ENCODE peak calls at places on chromosomes 11 and 22, in six cellular contexts. One of them, this sample, is unnamed.

GRCh38 chr11:33703771-33704170 is 3.1 kb upstream of the C11orf91 start:
- DNase-seq in activated effector memory CD4-positive, alpha-beta T cell treated with anti-CD3 and anti-CD28 coated beads, Interleukin-2, amount 50 U/mL, for 16 hours: no peak
- DNase-seq in CD8-positive, alpha-beta memory T cell: no peak
- DNase-seq in activated T-helper 9 cell treated with anti-CD3 and anti-CD28 coated beads, Interleukin-2, amount 50 U/mL, for 16 hours: no peak
- DNase-seq in NCI-H82: no peak
- DNase-seq in GM06990: no peak
- DNase-seq in this sample: no peak

GRCh38 chr22:41561335-41561734 is 525 bp downstream of the CSDC2 start:
- DNase-seq in GM06990: no peak
- DNase-seq in NCI-H82: peak
- DNase-seq in CD8-positive, alpha-beta memory T cell: no peak
- DNase-seq in activated effector memory CD4-positive, alpha-beta T cell treated with anti-CD3 and anti-CD28 coated beads, Interleukin-2, amount 50 U/mL, for 16 hours: no peak
- DNase-seq in activated T-helper 9 cell treated with anti-CD3 and anti-CD28 coated beads, Interleukin-2, amount 50 U/mL, for 16 hours: no peak
- DNase-seq in this sample: no peak

GRCh38 chr11:69696749-69697488 is 6.9 kb downstream of the FGF19 start:
- DNase-seq in NCI-H82: no peak
- DNase-seq in GM06990: no peak
- DNase-seq in activated effector memory CD4-positive, alpha-beta T cell treated with anti-CD3 and anti-CD28 coated beads, Interleukin-2, amount 50 U/mL, for 16 hours: peak
- DNase-seq in activated T-helper 9 cell treated with anti-CD3 and anti-CD28 coated beads, Interleukin-2, amount 50 U/mL, for 16 hours: no peak
- DNase-seq in CD8-positive, alpha-beta memory T cell: no peak
- DNase-seq in this sample: peak

GRCh38 chr11:33633251-33634003 is 67.2 kb downstream of the C11orf91 start:
- DNase-seq in activated effector memory CD4-positive, alpha-beta T cell treated with anti-CD3 and anti-CD28 coated beads, Interleukin-2, amount 50 U/mL, for 16 hours: no peak
- DNase-seq in GM06990: no peak
- DNase-seq in CD8-positive, alpha-beta memory T cell: no peak
- DNase-seq in NCI-H82: no peak
- DNase-seq in activated T-helper 9 cell treated with anti-CD3 and anti-CD28 coated beads, Interleukin-2, amount 50 U/mL, for 16 hours: no peak
- DNase-seq in this sample: no peak

GRCh38 chr22:46574438-46574992 is 37.1 kb upstream of the CELSR1 start:
- DNase-seq in activated T-helper 9 cell treated with anti-CD3 and anti-CD28 coated beads, Interleukin-2, amount 50 U/mL, for 16 hours: no peak
- DNase-seq in CD8-positive, alpha-beta memory T cell: no peak
- DNase-seq in activated effector memory CD4-positive, alpha-beta T cell treated with anti-CD3 and anti-CD28 coated beads, Interleukin-2, amount 50 U/mL, for 16 hours: no peak
- DNase-seq in GM06990: no peak
- DNase-seq in NCI-H82: no peak
- DNase-seq in this sample: peak

GRCh38 chr11:118342503-118343161 is at the start of gene CD3D:
- DNase-seq in activated T-helper 9 cell treated with anti-CD3 and anti-CD28 coated beads, Interleukin-2, amount 50 U/mL, for 16 hours: peak
- DNase-seq in CD8-positive, alpha-beta memory T cell: peak
- DNase-seq in GM06990: no peak
- DNase-seq in activated effector memory CD4-positive, alpha-beta T cell treated with anti-CD3 and anti-CD28 coated beads, Interleukin-2, amount 50 U/mL, for 16 hours: peak
- DNase-seq in NCI-H82: no peak
- DNase-seq in this sample: no peak

GRCh38 chr11:16299390-16299789 is 57.0 kb downstream of the SOX6 start:
- DNase-seq in NCI-H82: no peak
- DNase-seq in CD8-positive, alpha-beta memory T cell: no peak
- DNase-seq in GM06990: no peak
- DNase-seq in activated T-helper 9 cell treated with anti-CD3 and anti-CD28 coated beads, Interleukin-2, amount 50 U/mL, for 16 hours: no peak
- DNase-seq in activated effector memory CD4-positive, alpha-beta T cell treated with anti-CD3 and anti-CD28 coated beads, Interleukin-2, amount 50 U/mL, for 16 hours: no peak
- DNase-seq in this sample: no peak

GRCh38 chr22:19143967-19144400 is 467 bp downstream of the ESS2 start:
- DNase-seq in NCI-H82: no peak
- DNase-seq in CD8-positive, alpha-beta memory T cell: peak
- DNase-seq in activated effector memory CD4-positive, alpha-beta T cell treated with anti-CD3 and anti-CD28 coated beads, Interleukin-2, amount 50 U/mL, for 16 hours: peak
- DNase-seq in activated T-helper 9 cell treated with anti-CD3 and anti-CD28 coated beads, Interleukin-2, amount 50 U/mL, for 16 hours: no peak
- DNase-seq in GM06990: no peak
- DNase-seq in this sample: peak

GRCh38 chr11:27857014-27857413 is 156.8 kb upstream of the BDNF start:
- DNase-seq in CD8-positive, alpha-beta memory T cell: no peak
- DNase-seq in NCI-H82: no peak
- DNase-seq in GM06990: peak
- DNase-seq in activated T-helper 9 cell treated with anti-CD3 and anti-CD28 coated beads, Interleukin-2, amount 50 U/mL, for 16 hours: no peak
- DNase-seq in activated effector memory CD4-positive, alpha-beta T cell treated with anti-CD3 and anti-CD28 coated beads, Interleukin-2, amount 50 U/mL, for 16 hours: no peak
- DNase-seq in this sample: no peak

GRCh38 chr11:123560001-123560400 is 94.4 kb downstream of the SCN3B start:
- DNase-seq in GM06990: peak
- DNase-seq in CD8-positive, alpha-beta memory T cell: no peak
- DNase-seq in NCI-H82: peak
- DNase-seq in activated T-helper 9 cell treated with anti-CD3 and anti-CD28 coated beads, Interleukin-2, amount 50 U/mL, for 16 hours: no peak
- DNase-seq in activated effector memory CD4-positive, alpha-beta T cell treated with anti-CD3 and anti-CD28 coated beads, Interleukin-2, amount 50 U/mL, for 16 hours: no peak
- DNase-seq in this sample: no peak

GRCh38 chr11:104183572-104183971 is 19.6 kb upstream of the PDGFD start:
- DNase-seq in activated effector memory CD4-positive, alpha-beta T cell treated with anti-CD3 and anti-CD28 coated beads, Interleukin-2, amount 50 U/mL, for 16 hours: no peak
- DNase-seq in NCI-H82: no peak
- DNase-seq in CD8-positive, alpha-beta memory T cell: no peak
- DNase-seq in GM06990: no peak
- DNase-seq in activated T-helper 9 cell treated with anti-CD3 and anti-CD28 coated beads, Interleukin-2, amount 50 U/mL, for 16 hours: no peak
- DNase-seq in this sample: no peak

GRCh38 chr11:1221848-1222311 is 986 bp upstream of the MUC5B start:
- DNase-seq in activated T-helper 9 cell treated with anti-CD3 and anti-CD28 coated beads, Interleukin-2, amount 50 U/mL, for 16 hours: no peak
- DNase-seq in GM06990: no peak
- DNase-seq in activated effector memory CD4-positive, alpha-beta T cell treated with anti-CD3 and anti-CD28 coated beads, Interleukin-2, amount 50 U/mL, for 16 hours: no peak
- DNase-seq in NCI-H82: no peak
- DNase-seq in CD8-positive, alpha-beta memory T cell: no peak
- DNase-seq in this sample: peak

GRCh38 chr11:56624661-56625110 is 10.0 kb upstream of the OR5M1 start:
- DNase-seq in NCI-H82: peak
- DNase-seq in GM06990: no peak
- DNase-seq in activated T-helper 9 cell treated with anti-CD3 and anti-CD28 coated beads, Interleukin-2, amount 50 U/mL, for 16 hours: no peak
- DNase-seq in activated effector memory CD4-positive, alpha-beta T cell treated with anti-CD3 and anti-CD28 coated beads, Interleukin-2, amount 50 U/mL, for 16 hours: no peak
- DNase-seq in CD8-positive, alpha-beta memory T cell: no peak
- DNase-seq in this sample: no peak

GRCh38 chr22:50525991-50526848 is 822 bp upstream of the SCO2 start:
- DNase-seq in GM06990: peak
- DNase-seq in NCI-H82: peak
- DNase-seq in activated T-helper 9 cell treated with anti-CD3 and anti-CD28 coated beads, Interleukin-2, amount 50 U/mL, for 16 hours: peak
- DNase-seq in CD8-positive, alpha-beta memory T cell: peak
- DNase-seq in activated effector memory CD4-positive, alpha-beta T cell treated with anti-CD3 and anti-CD28 coated beads, Interleukin-2, amount 50 U/mL, for 16 hours: peak
- DNase-seq in this sample: peak

GRCh38 chr11:64643258-64643881 is 52.4 kb downstream of the SLC22A12 start:
- DNase-seq in GM06990: no peak
- DNase-seq in NCI-H82: peak
- DNase-seq in CD8-positive, alpha-beta memory T cell: no peak
- DNase-seq in activated effector memory CD4-positive, alpha-beta T cell treated with anti-CD3 and anti-CD28 coated beads, Interleukin-2, amount 50 U/mL, for 16 hours: no peak
- DNase-seq in activated T-helper 9 cell treated with anti-CD3 and anti-CD28 coated beads, Interleukin-2, amount 50 U/mL, for 16 hours: no peak
- DNase-seq in this sample: no peak